ENCODE peak calls at places on chromosome 14, in eight cellular contexts. One of them, this sample, is unnamed.

GRCh38 chr14:74712499-74713394 is at the start of the genes AREL1 and FCF1:
- DNase-seq in HFF-Myc: peak
- DNase-seq in stimulated activated CD8-positive, alpha-beta memory T cell treated with anti-CD3 and anti-CD28 coated beads, Interleukin-4, amount 100 ng/mL, for 48 hours: peak
- DNase-seq in germinal center: peak
- DNase-seq in Right ventricle myocardium superior: peak
- DNase-seq in fibroblast of the aortic adventitia: peak
- DNase-seq in globus pallidus: peak
- DNase-seq in glomerular endothelial cell: peak
- DNase-seq in this sample: peak

GRCh38 chr14:90560529-90560928 is 163.7 kb downstream of the CALM1 start:
- DNase-seq in HFF-Myc: no peak
- DNase-seq in stimulated activated CD8-positive, alpha-beta memory T cell treated with anti-CD3 and anti-CD28 coated beads, Interleukin-4, amount 100 ng/mL, for 48 hours: no peak
- DNase-seq in germinal center: no peak
- DNase-seq in Right ventricle myocardium superior: peak
- DNase-seq in fibroblast of the aortic adventitia: no peak
- DNase-seq in globus pallidus: no peak
- DNase-seq in glomerular endothelial cell: no peak
- DNase-seq in this sample: no peak

GRCh38 chr14:103361868-103362267 is 23.3 kb upstream of the MARK3 start:
- DNase-seq in HFF-Myc: peak
- DNase-seq in stimulated activated CD8-positive, alpha-beta memory T cell treated with anti-CD3 and anti-CD28 coated beads, Interleukin-4, amount 100 ng/mL, for 48 hours: no peak
- DNase-seq in germinal center: no peak
- DNase-seq in Right ventricle myocardium superior: no peak
- DNase-seq in fibroblast of the aortic adventitia: peak
- DNase-seq in globus pallidus: no peak
- DNase-seq in glomerular endothelial cell: peak
- DNase-seq in this sample: no peak

GRCh38 chr14:89215166-89215940 is 201.7 kb downstream of the FOXN3 start:
- DNase-seq in HFF-Myc: no peak
- DNase-seq in stimulated activated CD8-positive, alpha-beta memory T cell treated with anti-CD3 and anti-CD28 coated beads, Interleukin-4, amount 100 ng/mL, for 48 hours: no peak
- DNase-seq in germinal center: no peak
- DNase-seq in Right ventricle myocardium superior: no peak
- DNase-seq in fibroblast of the aortic adventitia: no peak
- DNase-seq in globus pallidus: no peak
- DNase-seq in glomerular endothelial cell: no peak
- DNase-seq in this sample: no peak

GRCh38 chr14:22291406-22291805 is 297.6 kb downstream of the DAD1 start:
- DNase-seq in HFF-Myc: no peak
- DNase-seq in stimulated activated CD8-positive, alpha-beta memory T cell treated with anti-CD3 and anti-CD28 coated beads, Interleukin-4, amount 100 ng/mL, for 48 hours: no peak
- DNase-seq in germinal center: no peak
- DNase-seq in Right ventricle myocardium superior: no peak
- DNase-seq in fibroblast of the aortic adventitia: no peak
- DNase-seq in globus pallidus: no peak
- DNase-seq in glomerular endothelial cell: no peak
- DNase-seq in this sample: no peak

GRCh38 chr14:74400919-74401503 is 25.0 kb downstream of the SYNDIG1L start:
- DNase-seq in HFF-Myc: no peak
- DNase-seq in stimulated activated CD8-positive, alpha-beta memory T cell treated with anti-CD3 and anti-CD28 coated beads, Interleukin-4, amount 100 ng/mL, for 48 hours: no peak
- DNase-seq in germinal center: peak
- DNase-seq in Right ventricle myocardium superior: no peak
- DNase-seq in fibroblast of the aortic adventitia: no peak
- DNase-seq in globus pallidus: no peak
- DNase-seq in glomerular endothelial cell: no peak
- DNase-seq in this sample: no peak

GRCh38 chr14:83556746-83557460 is 1973.0 kb upstream of the FLRT2 start:
- DNase-seq in HFF-Myc: peak
- DNase-seq in stimulated activated CD8-positive, alpha-beta memory T cell treated with anti-CD3 and anti-CD28 coated beads, Interleukin-4, amount 100 ng/mL, for 48 hours: no peak
- DNase-seq in germinal center: no peak
- DNase-seq in Right ventricle myocardium superior: no peak
- DNase-seq in fibroblast of the aortic adventitia: peak
- DNase-seq in globus pallidus: no peak
- DNase-seq in glomerular endothelial cell: no peak
- DNase-seq in this sample: no peak

GRCh38 chr14:104337381-104337780 is 199.0 kb downstream of the KIF26A start:
- DNase-seq in HFF-Myc: no peak
- DNase-seq in stimulated activated CD8-positive, alpha-beta memory T cell treated with anti-CD3 and anti-CD28 coated beads, Interleukin-4, amount 100 ng/mL, for 48 hours: no peak
- DNase-seq in germinal center: no peak
- DNase-seq in Right ventricle myocardium superior: no peak
- DNase-seq in fibroblast of the aortic adventitia: no peak
- DNase-seq in globus pallidus: no peak
- DNase-seq in glomerular endothelial cell: no peak
- DNase-seq in this sample: no peak

GRCh38 chr14:65604946-65605345 is 192.4 kb downstream of the FUT8 start:
- DNase-seq in HFF-Myc: no peak
- DNase-seq in stimulated activated CD8-positive, alpha-beta memory T cell treated with anti-CD3 and anti-CD28 coated beads, Interleukin-4, amount 100 ng/mL, for 48 hours: no peak
- DNase-seq in germinal center: no peak
- DNase-seq in Right ventricle myocardium superior: no peak
- DNase-seq in fibroblast of the aortic adventitia: no peak
- DNase-seq in globus pallidus: no peak
- DNase-seq in glomerular endothelial cell: no peak
- DNase-seq in this sample: no peak

GRCh38 chr14:68569970-68570409 is 222.9 kb downstream of the ZFP36L1 start:
- DNase-seq in HFF-Myc: no peak
- DNase-seq in stimulated activated CD8-positive, alpha-beta memory T cell treated with anti-CD3 and anti-CD28 coated beads, Interleukin-4, amount 100 ng/mL, for 48 hours: no peak
- DNase-seq in germinal center: no peak
- DNase-seq in Right ventricle myocardium superior: no peak
- DNase-seq in fibroblast of the aortic adventitia: no peak
- DNase-seq in globus pallidus: no peak
- DNase-seq in glomerular endothelial cell: no peak
- DNase-seq in this sample: no peak

GRCh38 chr14:33810308-33810707 is 140.6 kb downstream of the EGLN3 start:
- DNase-seq in HFF-Myc: no peak
- DNase-seq in stimulated activated CD8-positive, alpha-beta memory T cell treated with anti-CD3 and anti-CD28 coated beads, Interleukin-4, amount 100 ng/mL, for 48 hours: no peak
- DNase-seq in germinal center: no peak
- DNase-seq in Right ventricle myocardium superior: no peak
- DNase-seq in fibroblast of the aortic adventitia: no peak
- DNase-seq in globus pallidus: no peak
- DNase-seq in glomerular endothelial cell: no peak
- DNase-seq in this sample: no peak

GRCh38 chr14:69610859-69611263 is 535 bp upstream of the SUSD6 start:
- DNase-seq in HFF-Myc: no peak
- DNase-seq in stimulated activated CD8-positive, alpha-beta memory T cell treated with anti-CD3 and anti-CD28 coated beads, Interleukin-4, amount 100 ng/mL, for 48 hours: no peak
- DNase-seq in germinal center: no peak
- DNase-seq in Right ventricle myocardium superior: no peak
- DNase-seq in fibroblast of the aortic adventitia: no peak
- DNase-seq in globus pallidus: no peak
- DNase-seq in glomerular endothelial cell: no peak
- DNase-seq in this sample: no peak

GRCh38 chr14:95290769-95291440 is 28.8 kb downstream of the CLMN start:
- DNase-seq in HFF-Myc: no peak
- DNase-seq in stimulated activated CD8-positive, alpha-beta memory T cell treated with anti-CD3 and anti-CD28 coated beads, Interleukin-4, amount 100 ng/mL, for 48 hours: no peak
- DNase-seq in germinal center: no peak
- DNase-seq in Right ventricle myocardium superior: peak
- DNase-seq in fibroblast of the aortic adventitia: no peak
- DNase-seq in globus pallidus: no peak
- DNase-seq in glomerular endothelial cell: no peak
- DNase-seq in this sample: peak

GRCh38 chr14:43541356-43541755 is 965.7 kb downstream of the FSCB start:
- DNase-seq in HFF-Myc: no peak
- DNase-seq in stimulated activated CD8-positive, alpha-beta memory T cell treated with anti-CD3 and anti-CD28 coated beads, Interleukin-4, amount 100 ng/mL, for 48 hours: no peak
- DNase-seq in germinal center: no peak
- DNase-seq in Right ventricle myocardium superior: no peak
- DNase-seq in fibroblast of the aortic adventitia: no peak
- DNase-seq in globus pallidus: no peak
- DNase-seq in glomerular endothelial cell: no peak
- DNase-seq in this sample: no peak

GRCh38 chr14:37563189-37563588 is 31.9 kb downstream of the FOXA1 start:
- DNase-seq in HFF-Myc: no peak
- DNase-seq in stimulated activated CD8-positive, alpha-beta memory T cell treated with anti-CD3 and anti-CD28 coated beads, Interleukin-4, amount 100 ng/mL, for 48 hours: no peak
- DNase-seq in germinal center: no peak
- DNase-seq in Right ventricle myocardium superior: no peak
- DNase-seq in fibroblast of the aortic adventitia: no peak
- DNase-seq in globus pallidus: no peak
- DNase-seq in glomerular endothelial cell: no peak
- DNase-seq in this sample: no peak

GRCh38 chr14:72081139-72081538 is 148.9 kb downstream of the RGS6 start:
- DNase-seq in HFF-Myc: no peak
- DNase-seq in stimulated activated CD8-positive, alpha-beta memory T cell treated with anti-CD3 and anti-CD28 coated beads, Interleukin-4, amount 100 ng/mL, for 48 hours: no peak
- DNase-seq in germinal center: no peak
- DNase-seq in Right ventricle myocardium superior: no peak
- DNase-seq in fibroblast of the aortic adventitia: no peak
- DNase-seq in globus pallidus: no peak
- DNase-seq in glomerular endothelial cell: no peak
- DNase-seq in this sample: no peak

GRCh38 chr14:22901799-22902198 is 17.1 kb downstream of the RBM23 start:
- DNase-seq in HFF-Myc: no peak
- DNase-seq in stimulated activated CD8-positive, alpha-beta memory T cell treated with anti-CD3 and anti-CD28 coated beads, Interleukin-4, amount 100 ng/mL, for 48 hours: no peak
- DNase-seq in germinal center: no peak
- DNase-seq in Right ventricle myocardium superior: no peak
- DNase-seq in fibroblast of the aortic adventitia: no peak
- DNase-seq in globus pallidus: no peak
- DNase-seq in glomerular endothelial cell: no peak
- DNase-seq in this sample: no peak

GRCh38 chr14:67719866-67720265 is 18.2 kb downstream of the RDH12 start:
- DNase-seq in HFF-Myc: no peak
- DNase-seq in stimulated activated CD8-positive, alpha-beta memory T cell treated with anti-CD3 and anti-CD28 coated beads, Interleukin-4, amount 100 ng/mL, for 48 hours: no peak
- DNase-seq in germinal center: no peak
- DNase-seq in Right ventricle myocardium superior: no peak
- DNase-seq in fibroblast of the aortic adventitia: no peak
- DNase-seq in globus pallidus: no peak
- DNase-seq in glomerular endothelial cell: no peak
- DNase-seq in this sample: no peak

GRCh38 chr14:104515059-104515810 is 64.3 kb upstream of the C14orf180 start:
- DNase-seq in HFF-Myc: no peak
- DNase-seq in stimulated activated CD8-positive, alpha-beta memory T cell treated with anti-CD3 and anti-CD28 coated beads, Interleukin-4, amount 100 ng/mL, for 48 hours: no peak
- DNase-seq in germinal center: no peak
- DNase-seq in Right ventricle myocardium superior: no peak
- DNase-seq in fibroblast of the aortic adventitia: no peak
- DNase-seq in globus pallidus: no peak
- DNase-seq in glomerular endothelial cell: no peak
- DNase-seq in this sample: no peak

GRCh38 chr14:34867199-34867598 is 8.0 kb downstream of the BAZ1A start:
- DNase-seq in HFF-Myc: no peak
- DNase-seq in stimulated activated CD8-positive, alpha-beta memory T cell treated with anti-CD3 and anti-CD28 coated beads, Interleukin-4, amount 100 ng/mL, for 48 hours: no peak
- DNase-seq in germinal center: no peak
- DNase-seq in Right ventricle myocardium superior: no peak
- DNase-seq in fibroblast of the aortic adventitia: no peak
- DNase-seq in globus pallidus: no peak
- DNase-seq in glomerular endothelial cell: no peak
- DNase-seq in this sample: no peak

GRCh38 chr14:50531595-50532501 is 521 bp downstream of the MAP4K5 start:
- DNase-seq in HFF-Myc: no peak
- DNase-seq in stimulated activated CD8-positive, alpha-beta memory T cell treated with anti-CD3 and anti-CD28 coated beads, Interleukin-4, amount 100 ng/mL, for 48 hours: peak
- DNase-seq in germinal center: peak
- DNase-seq in Right ventricle myocardium superior: peak
- DNase-seq in fibroblast of the aortic adventitia: peak
- DNase-seq in globus pallidus: no peak
- DNase-seq in glomerular endothelial cell: no peak
- DNase-seq in this sample: peak

GRCh38 chr14:98226411-98226810 is 1045.6 kb downstream of the BCL11B start:
- DNase-seq in HFF-Myc: no peak
- DNase-seq in stimulated activated CD8-positive, alpha-beta memory T cell treated with anti-CD3 and anti-CD28 coated beads, Interleukin-4, amount 100 ng/mL, for 48 hours: no peak
- DNase-seq in germinal center: no peak
- DNase-seq in Right ventricle myocardium superior: no peak
- DNase-seq in fibroblast of the aortic adventitia: no peak
- DNase-seq in globus pallidus: no peak
- DNase-seq in glomerular endothelial cell: no peak
- DNase-seq in this sample: no peak

GRCh38 chr14:65069874-65070709 is 32.2 kb downstream of the MAX start:
- DNase-seq in HFF-Myc: no peak
- DNase-seq in stimulated activated CD8-positive, alpha-beta memory T cell treated with anti-CD3 and anti-CD28 coated beads, Interleukin-4, amount 100 ng/mL, for 48 hours: no peak
- DNase-seq in germinal center: no peak
- DNase-seq in Right ventricle myocardium superior: no peak
- DNase-seq in fibroblast of the aortic adventitia: no peak
- DNase-seq in globus pallidus: peak
- DNase-seq in glomerular endothelial cell: no peak
- DNase-seq in this sample: no peak

GRCh38 chr14:38536376-38537038 is 280.6 kb upstream of the CLEC14A start:
- DNase-seq in HFF-Myc: no peak
- DNase-seq in stimulated activated CD8-positive, alpha-beta memory T cell treated with anti-CD3 and anti-CD28 coated beads, Interleukin-4, amount 100 ng/mL, for 48 hours: no peak
- DNase-seq in germinal center: no peak
- DNase-seq in Right ventricle myocardium superior: no peak
- DNase-seq in fibroblast of the aortic adventitia: peak
- DNase-seq in globus pallidus: no peak
- DNase-seq in glomerular endothelial cell: no peak
- DNase-seq in this sample: no peak

GRCh38 chr14:30988509-30988908 is 36.9 kb upstream of the AP4S1 start:
- DNase-seq in HFF-Myc: no peak
- DNase-seq in stimulated activated CD8-positive, alpha-beta memory T cell treated with anti-CD3 and anti-CD28 coated beads, Interleukin-4, amount 100 ng/mL, for 48 hours: no peak
- DNase-seq in germinal center: no peak
- DNase-seq in Right ventricle myocardium superior: no peak
- DNase-seq in fibroblast of the aortic adventitia: peak
- DNase-seq in globus pallidus: no peak
- DNase-seq in glomerular endothelial cell: no peak
- DNase-seq in this sample: no peak

GRCh38 chr14:95493976-95494375 is 22.5 kb downstream of the SYNE3 start:
- DNase-seq in HFF-Myc: no peak
- DNase-seq in stimulated activated CD8-positive, alpha-beta memory T cell treated with anti-CD3 and anti-CD28 coated beads, Interleukin-4, amount 100 ng/mL, for 48 hours: no peak
- DNase-seq in germinal center: no peak
- DNase-seq in Right ventricle myocardium superior: no peak
- DNase-seq in fibroblast of the aortic adventitia: no peak
- DNase-seq in globus pallidus: no peak
- DNase-seq in glomerular endothelial cell: no peak
- DNase-seq in this sample: no peak

GRCh38 chr14:65791551-65791981 is 379.0 kb downstream of the FUT8 start:
- DNase-seq in HFF-Myc: no peak
- DNase-seq in stimulated activated CD8-positive, alpha-beta memory T cell treated with anti-CD3 and anti-CD28 coated beads, Interleukin-4, amount 100 ng/mL, for 48 hours: no peak
- DNase-seq in germinal center: peak
- DNase-seq in Right ventricle myocardium superior: peak
- DNase-seq in fibroblast of the aortic adventitia: peak
- DNase-seq in globus pallidus: no peak
- DNase-seq in glomerular endothelial cell: no peak
- DNase-seq in this sample: peak

GRCh38 chr14:54253195-54253947 is 143.4 kb upstream of the CDKN3 start:
- DNase-seq in HFF-Myc: peak
- DNase-seq in stimulated activated CD8-positive, alpha-beta memory T cell treated with anti-CD3 and anti-CD28 coated beads, Interleukin-4, amount 100 ng/mL, for 48 hours: peak
- DNase-seq in germinal center: no peak
- DNase-seq in Right ventricle myocardium superior: no peak
- DNase-seq in fibroblast of the aortic adventitia: peak
- DNase-seq in globus pallidus: peak
- DNase-seq in glomerular endothelial cell: peak
- DNase-seq in this sample: peak

GRCh38 chr14:32078794-32079663 is 1.9 kb downstream of the ARHGAP5 start:
- DNase-seq in HFF-Myc: no peak
- DNase-seq in stimulated activated CD8-positive, alpha-beta memory T cell treated with anti-CD3 and anti-CD28 coated beads, Interleukin-4, amount 100 ng/mL, for 48 hours: no peak
- DNase-seq in germinal center: no peak
- DNase-seq in Right ventricle myocardium superior: no peak
- DNase-seq in fibroblast of the aortic adventitia: peak
- DNase-seq in globus pallidus: no peak
- DNase-seq in glomerular endothelial cell: no peak
- DNase-seq in this sample: no peak

GRCh38 chr14:71363961-71364360 is 456.7 kb downstream of the PCNX1 start:
- DNase-seq in HFF-Myc: no peak
- DNase-seq in stimulated activated CD8-positive, alpha-beta memory T cell treated with anti-CD3 and anti-CD28 coated beads, Interleukin-4, amount 100 ng/mL, for 48 hours: no peak
- DNase-seq in germinal center: no peak
- DNase-seq in Right ventricle myocardium superior: no peak
- DNase-seq in fibroblast of the aortic adventitia: peak
- DNase-seq in globus pallidus: no peak
- DNase-seq in glomerular endothelial cell: no peak
- DNase-seq in this sample: no peak

GRCh38 chr14:97138801-97139200 is 341.6 kb downstream of the VRK1 start:
- DNase-seq in HFF-Myc: no peak
- DNase-seq in stimulated activated CD8-positive, alpha-beta memory T cell treated with anti-CD3 and anti-CD28 coated beads, Interleukin-4, amount 100 ng/mL, for 48 hours: no peak
- DNase-seq in germinal center: no peak
- DNase-seq in Right ventricle myocardium superior: no peak
- DNase-seq in fibroblast of the aortic adventitia: no peak
- DNase-seq in globus pallidus: no peak
- DNase-seq in glomerular endothelial cell: no peak
- DNase-seq in this sample: no peak

GRCh38 chr14:69916396-69916795 is 37.2 kb downstream of the SMOC1 start:
- DNase-seq in HFF-Myc: no peak
- DNase-seq in stimulated activated CD8-positive, alpha-beta memory T cell treated with anti-CD3 and anti-CD28 coated beads, Interleukin-4, amount 100 ng/mL, for 48 hours: no peak
- DNase-seq in germinal center: no peak
- DNase-seq in Right ventricle myocardium superior: no peak
- DNase-seq in fibroblast of the aortic adventitia: no peak
- DNase-seq in globus pallidus: no peak
- DNase-seq in glomerular endothelial cell: no peak
- DNase-seq in this sample: no peak

GRCh38 chr14:103875010-103875409 is 27.6 kb upstream of the PPP1R13B start:
- DNase-seq in HFF-Myc: no peak
- DNase-seq in stimulated activated CD8-positive, alpha-beta memory T cell treated with anti-CD3 and anti-CD28 coated beads, Interleukin-4, amount 100 ng/mL, for 48 hours: no peak
- DNase-seq in germinal center: no peak
- DNase-seq in Right ventricle myocardium superior: no peak
- DNase-seq in fibroblast of the aortic adventitia: no peak
- DNase-seq in globus pallidus: no peak
- DNase-seq in glomerular endothelial cell: no peak
- DNase-seq in this sample: no peak

GRCh38 chr14:75339059-75339458 is 60.4 kb downstream of the FOS start:
- DNase-seq in HFF-Myc: no peak
- DNase-seq in stimulated activated CD8-positive, alpha-beta memory T cell treated with anti-CD3 and anti-CD28 coated beads, Interleukin-4, amount 100 ng/mL, for 48 hours: no peak
- DNase-seq in germinal center: no peak
- DNase-seq in Right ventricle myocardium superior: no peak
- DNase-seq in fibroblast of the aortic adventitia: no peak
- DNase-seq in globus pallidus: no peak
- DNase-seq in glomerular endothelial cell: no peak
- DNase-seq in this sample: no peak